ENCODE peak calls at places on chromosomes 4 and X, in ten cellular contexts. Q, K, V, W, R, M, T, H, O and U are unnamed samples.
A peak's percentile ranks its signal among the peaks of the same experiment; 100 is the strongest.

GRCh38 chr4:8840006-8840793 is 31.4 kb downstream of the HMX1 start:
- DNase-seq in Q (no peak), K (peak; percentile 78), V (peak; percentile 74), W (peak; percentile 8), R (no peak), M (no peak), T (no peak), H (peak; percentile 62), O (no peak), U (no peak)

GRCh38 chr4:3262208-3263052 is 13.5 kb downstream of the MSANTD1 start:
- DNase-seq in Q (peak; percentile 68), K (no peak), V (peak; percentile 65), W (no peak), R (no peak), M (no peak), T (no peak), H (peak; percentile 64), O (no peak), U (no peak)

GRCh38 chrX:7028246-7028645 is 119.3 kb upstream of the STS start:
- DNase-seq in Q (no peak), K (no peak), V (no peak), W (no peak), R (no peak), M (no peak), T (no peak), H (no peak), O (peak; percentile 35), U (no peak)

GRCh38 chr4:84814100-84814750 is 152.3 kb downstream of the WDFY3 start:
- DNase-seq in Q (peak; percentile 50), K (no peak), V (no peak), W (peak; percentile 27), R (peak; percentile 10), M (no peak), T (peak; percentile 81), H (no peak), O (peak; percentile 96), U (peak; percentile 51)

GRCh38 chr4:7336732-7337131 is 98.0 kb downstream of the PSAPL1 start:
- DNase-seq in Q (peak; percentile 45), K (no peak), V (no peak), W (no peak), R (no peak), M (peak; percentile 8), T (no peak), H (no peak), O (no peak), U (no peak)

GRCh38 chr4:166459616-166460015 is 586.6 kb downstream of the TLL1 start:
- DNase-seq in Q (no peak), K (no peak), V (no peak), W (no peak), R (no peak), M (no peak), T (peak; percentile 30), H (no peak), O (no peak), U (no peak)

GRCh38 chr4:10977534-10977933 is 293.0 kb upstream of the CLNK start:
- DNase-seq in Q (no peak), K (no peak), V (no peak), W (no peak), R (peak; percentile 34), M (no peak), T (no peak), H (no peak), O (no peak), U (no peak)

GRCh38 chrX:37542791-37543190 is 28.7 kb upstream of the LANCL3 start:
- DNase-seq in Q (no peak), K (no peak), V (no peak), W (no peak), R (no peak), M (no peak), T (no peak), H (no peak), O (no peak), U (no peak)

GRCh38 chrX:119686087-119686639 is 6.8 kb downstream of the SEPTIN6 start:
- DNase-seq in Q (no peak), K (no peak), V (no peak), W (no peak), R (peak; percentile 79), M (no peak), T (no peak), H (no peak), O (no peak), U (no peak)

GRCh38 chr4:89256203-89256800 is 51.3 kb downstream of the GPRIN3 start:
- DNase-seq in Q (no peak), K (no peak), V (no peak), W (no peak), R (no peak), M (no peak), T (no peak), H (no peak), O (no peak), U (no peak)

GRCh38 chrX:154458116-154458953 is at the start of gene PLXNA3:
- DNase-seq in Q (peak; percentile 97), K (peak; percentile 68), V (no peak), W (no peak), R (peak; percentile 68), M (peak; percentile 54), T (peak; percentile 46), H (no peak), O (no peak), U (no peak)

GRCh38 chr4:125085-125820 is 952 bp downstream of the ZNF718 start:
- DNase-seq in Q (peak; percentile 65), K (peak; percentile 86), V (no peak), W (peak; percentile 43), R (peak; percentile 56), M (peak; percentile 40), T (peak; percentile 1), H (no peak), O (peak; percentile 17), U (no peak)

GRCh38 chrX:116873678-116874077 is 410.9 kb upstream of the CT83 start:
- DNase-seq in Q (peak; percentile 49), K (no peak), V (no peak), W (no peak), R (no peak), M (no peak), T (peak; percentile 42), H (no peak), O (no peak), U (no peak)

GRCh38 chr4:136281889-136282288 is 1250.4 kb downstream of the PCDH18 start:
- DNase-seq in Q (no peak), K (no peak), V (no peak), W (no peak), R (no peak), M (no peak), T (no peak), H (no peak), O (no peak), U (no peak)
- H3K4me3 ChIP-seq in Q (no peak overlapping the region), K (no peak overlapping the region), V (no peak overlapping the region), W (no peak overlapping the region), R (no peak overlapping the region), M (no peak overlapping the region), T (no peak overlapping the region), H (no peak overlapping the region), O (no peak overlapping the region), U (no peak overlapping the region)

DNA sequence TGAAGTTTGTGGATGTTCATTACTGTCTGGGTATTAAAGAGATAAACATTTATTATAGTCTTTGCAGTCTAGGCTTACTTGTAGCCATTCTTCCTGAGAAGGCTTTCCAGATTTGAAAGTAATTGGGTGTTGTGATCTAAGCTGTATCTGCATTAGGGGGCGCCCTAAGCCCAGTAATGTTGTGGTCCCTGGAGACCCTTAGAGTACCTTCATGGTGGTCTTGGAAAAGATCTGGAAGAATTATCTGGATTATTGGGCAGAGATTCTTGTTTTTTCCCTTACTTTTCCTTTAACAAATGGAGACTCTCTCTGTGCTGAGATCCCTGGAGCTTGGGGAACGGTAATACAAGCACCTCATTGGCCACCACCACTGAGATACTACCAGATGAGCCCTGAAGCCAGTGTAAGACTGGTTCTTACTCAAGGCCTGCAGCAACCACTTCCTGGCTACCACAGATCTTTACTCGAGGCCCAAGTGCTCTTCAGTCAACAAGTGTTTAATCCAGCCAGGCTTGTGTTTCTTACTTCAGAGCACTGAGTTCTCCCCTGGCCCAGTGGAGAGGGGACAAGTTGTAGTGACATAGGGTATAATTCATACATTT is 63.1 kb downstream of the RTL3 start:
- DNase-seq in Q (no peak), K (peak; percentile 67), V (no peak), W (no peak), R (peak; percentile 35), M (no peak), T (peak; percentile 8), H (no peak), O (no peak), U (no peak)
- TF ChIP-seq CTCF in Q (peak; percentile 30), K (peak; percentile 74), V (no peak), W (no peak), R (peak; percentile 8), M (no peak), T (peak; percentile 61), H (no peak), O (peak; percentile 40), U (peak; percentile 7)

GRCh38 chr4:183989471-183989870 is 84.4 kb downstream of the STOX2 start:
- DNase-seq in Q (no peak), K (no peak), V (no peak), W (no peak), R (no peak), M (no peak), T (no peak), H (no peak), O (peak; percentile 83), U (peak; percentile 19)

GRCh38 chr4:183987529-183987946 is 82.4 kb downstream of the STOX2 start:
- DNase-seq in Q (peak; percentile 76), K (peak; percentile 76), V (no peak), W (peak; percentile 25), R (no peak), M (peak; percentile 77), T (peak; percentile 76), H (peak; percentile 85), O (peak; percentile 91), U (peak; percentile 37)

GRCh38 chr4:183986645-183987528 is 81.8 kb downstream of the STOX2 start:
- DNase-seq in Q (no peak), K (peak; percentile 59), V (no peak), W (no peak), R (no peak), M (no peak), T (no peak), H (no peak), O (no peak), U (no peak)

GRCh38 chr4:183988874-183989273 is 83.8 kb downstream of the STOX2 start:
- DNase-seq in Q (no peak), K (no peak), V (no peak), W (no peak), R (no peak), M (no peak), T (no peak), H (no peak), O (no peak), U (no peak)

DNA sequence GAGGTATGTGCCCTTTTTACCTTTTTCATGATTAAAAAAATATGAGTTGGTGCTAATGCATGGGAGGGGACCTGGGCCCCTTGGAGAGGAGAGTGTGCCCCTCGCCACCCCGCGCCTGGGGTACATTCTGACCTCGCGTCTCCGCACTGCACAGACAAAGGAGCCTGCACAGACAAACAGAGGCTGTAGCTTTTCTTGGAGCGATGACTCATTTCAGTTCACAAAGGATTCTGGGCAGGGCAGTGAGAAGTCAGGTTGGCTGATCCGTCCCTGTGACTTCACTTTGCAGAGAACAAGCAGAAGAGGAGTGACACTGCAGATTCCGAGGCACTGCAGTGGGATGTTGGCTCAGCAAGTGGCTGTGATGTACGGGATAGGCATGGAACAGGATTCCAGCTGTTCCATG is 82.9 kb downstream of the STOX2 start:
- DNase-seq in Q (peak; percentile 88), K (peak; percentile 79), V (no peak), W (peak; percentile 21), R (no peak), M (peak; percentile 58), T (peak; percentile 84), H (peak; percentile 86), O (peak; percentile 95), U (peak; percentile 42)
- H3K4me3 ChIP-seq in Q (peak overlapping the region; percentile 59), K (peak overlapping the region; percentile 75), V (peak overlapping the region; percentile 44), W (no peak overlapping the region), R (no peak overlapping the region), M (peak overlapping the region; percentile 66), T (peak overlapping the region; percentile 71), H (peak overlapping the region; percentile 73), O (peak overlapping the region; percentile 34), U (peak overlapping the region; percentile 54)

GRCh38 chr4:185774815-185775684 is 36.9 kb downstream of the SORBS2 start:
- DNase-seq in Q (peak; percentile 80), K (no peak), V (no peak), W (peak; percentile 74), R (no peak), M (no peak), T (peak; percentile 66), H (peak; percentile 86), O (peak; percentile 74), U (peak; percentile 80)
- TF ChIP-seq CTCF in Q (no peak), K (no peak), V (no peak), W (no peak), R (no peak), M (no peak), T (no peak), H (no peak), O (no peak), U (peak; percentile 13)